ENCODE peak calls at places on chromosome 12, in four cellular contexts. C is activated CD8-positive, alpha-beta T cell treated with anti-CD3 and anti-CD28 coated beads for 36 hours; M is tibial artery; N is WTC11. I is an unnamed sample.

GRCh38 chr12:116539361-116539771 is 19.8 kb upstream of the MAP1LC3B2 start:
- DNase-seq in M (peak), C (no peak), N (no peak), I (no peak)

GRCh38 chr12:107436836-107437235 is 248.8 kb upstream of the PWP1 start:
- DNase-seq in N (no peak), M (no peak), C (no peak), I (no peak)

GRCh38 chr12:90621927-90622326 is 333.0 kb downstream of the CCER1 start:
- DNase-seq in C (no peak), N (no peak), M (no peak), I (no peak)

GRCh38 chr12:101076940-101077351 is 133.1 kb downstream of the SLC5A8 start:
- DNase-seq in C (no peak), N (no peak), M (no peak), I (no peak)

GRCh38 chr12:19894803-19895202 is 455.5 kb downstream of the AEBP2 start:
- DNase-seq in M (no peak), N (no peak), C (peak), I (peak)

GRCh38 chr12:6996040-6996441 is 22.2 kb downstream of the LPCAT3 start:
- DNase-seq in C (no peak), M (no peak), N (no peak), I (no peak)

GRCh38 chr12:69595689-69596088 is 10.4 kb downstream of the CCT2 start:
- DNase-seq in N (no peak), M (no peak), C (no peak), I (no peak)

GRCh38 chr12:82873951-82874350 is 187.2 kb downstream of the TMTC2 start:
- DNase-seq in N (no peak), M (no peak), C (no peak), I (no peak)

GRCh38 chr12:57744777-57745484 is at the start of gene TSPAN31:
- DNase-seq in N (peak), M (peak), C (peak), I (peak)

GRCh38 chr12:52148541-52149181 is 43.2 kb downstream of the KRT80 start:
- DNase-seq in C (no peak), M (no peak), N (no peak), I (no peak)

GRCh38 chr12:116727261-116727660 is 10.6 kb downstream of the SPRING1 start:
- DNase-seq in M (no peak), N (no peak), C (no peak), I (no peak)

GRCh38 chr12:132597333-132598283 is 12.8 kb downstream of the LRCOL1 start:
- DNase-seq in C (peak), N (peak), M (no peak), I (no peak)

GRCh38 chr12:38662851-38663250 is 242.5 kb downstream of the CPNE8 start:
- DNase-seq in N (no peak), C (no peak), M (no peak), I (no peak)

GRCh38 chr12:7219599-7220243 is 30.2 kb downstream of the PEX5 start:
- DNase-seq in C (peak), N (peak), M (no peak), I (peak)

GRCh38 chr12:24719293-24719721 is 229.6 kb downstream of the BCAT1 start:
- DNase-seq in C (peak), M (no peak), N (no peak), I (no peak)

GRCh38 chr12:52643233-52644077 is 8.6 kb downstream of the KRT2 start:
- DNase-seq in C (no peak), N (no peak), M (peak), I (no peak)

GRCh38 chr12:124463341-124463861 is 104.0 kb downstream of the NCOR2 start:
- DNase-seq in C (no peak), N (no peak), M (no peak), I (no peak)

GRCh38 chr12:64826234-64826633 is 1.8 kb downstream of the TBC1D30 start:
- DNase-seq in C (peak), M (no peak), N (peak), I (peak)

GRCh38 chr12:122076743-122077495 is 1.6 kb upstream of the MLXIP start:
- DNase-seq in N (no peak), M (peak), C (no peak), I (no peak)

GRCh38 chr12:115543269-115543668 is 734.2 kb downstream of the MED13L start:
- DNase-seq in N (no peak), C (no peak), M (no peak), I (no peak)

GRCh38 chr12:88908345-88908744 is 328.1 kb upstream of the KITLG start:
- DNase-seq in M (no peak), C (no peak), N (no peak), I (no peak)

GRCh38 chr12:89768586-89769482 is 60.2 kb upstream of the ATP2B1 start:
- DNase-seq in N (no peak), M (no peak), C (peak), I (no peak)

GRCh38 chr12:41418586-41418985 is 230.5 kb downstream of the PDZRN4 start:
- DNase-seq in C (no peak), M (no peak), N (peak), I (no peak)

GRCh38 chr12:67710582-67710981 is 62.0 kb downstream of the DYRK2 start:
- DNase-seq in M (no peak), N (no peak), C (no peak), I (peak)

GRCh38 chr12:98758331-98758730 is 113.2 kb downstream of the APAF1 start:
- DNase-seq in M (peak), C (no peak), N (no peak), I (no peak)

GRCh38 chr12:42617622-42618021 is 28.1 kb upstream of the PRICKLE1 start:
- DNase-seq in N (no peak), M (no peak), C (no peak), I (no peak)

GRCh38 chr12:121295123-121295745 is 1.3 kb downstream of the CAMKK2 start:
- DNase-seq in N (no peak), C (peak), M (no peak), I (no peak)

GRCh38 chr12:74910831-74911230 is 298.8 kb downstream of the KCNC2 start:
- DNase-seq in M (no peak), N (no peak), C (no peak), I (no peak)

GRCh38 chr12:74903522-74903921 is 306.1 kb downstream of the KCNC2 start:
- DNase-seq in C (peak), N (peak), M (no peak), I (no peak)

GRCh38 chr12:74900232-74900631 is 309.4 kb downstream of the KCNC2 start:
- DNase-seq in N (no peak), M (no peak), C (no peak), I (no peak)

GRCh38 chr12:74906224-74906623 is 303.4 kb downstream of the KCNC2 start:
- DNase-seq in C (no peak), M (no peak), N (no peak), I (no peak)
- TF ChIP-seq CTCF in C (no peak), M (no peak), N (no peak), I (no peak)

DNA sequence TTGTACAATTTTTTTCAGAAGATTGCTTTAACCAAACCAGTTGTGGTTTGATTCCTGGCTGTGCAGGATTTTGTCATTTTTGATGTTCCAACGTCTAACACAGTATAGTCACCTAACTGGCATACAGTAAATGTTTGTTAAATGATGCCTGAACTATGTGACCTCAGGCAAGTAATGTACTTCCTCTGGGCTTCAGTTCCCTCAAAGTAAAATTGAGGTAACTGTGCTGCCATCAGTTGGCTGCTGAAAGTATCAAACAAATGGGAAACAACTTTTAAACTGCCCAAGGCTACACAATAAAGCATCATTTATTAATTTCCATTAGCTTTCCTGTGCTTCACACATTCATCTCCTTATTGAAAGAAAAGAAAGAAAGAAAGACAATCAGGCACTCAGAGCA is 4.3 kb downstream of the TM7SF3 start:
- DNase-seq in M (no peak), N (no peak), C (no peak), I (no peak)
- TF ChIP-seq CTCF in M (no peak), N (no peak), C (no peak), I (no peak)

GRCh38 chr12:48924617-48925217 is 575 bp downstream of the FKBP11 start:
- DNase-seq in C (peak), M (no peak), N (peak), I (peak)
- TF ChIP-seq CTCF in C (peak), M (peak), N (peak), I (peak)

GRCh38 chr12:104618691-104619090 is 161.9 kb downstream of the CHST11 start:
- DNase-seq in C (no peak), N (no peak), M (no peak), I (no peak)
- TF ChIP-seq CTCF in C (no peak), N (no peak), M (no peak), I (no peak)

I was measured in GM13976.